ENCODE peak calls at places on chromosomes 13 and 19, in six cellular contexts. D is HCT116, Z is K562, G is SK-N-SH, H is H1, T is GM12878. O is an unnamed sample.

GRCh38 chr13:98324105-98324504 is 147.0 kb upstream of the RNF113B start:
- DNase-seq in D (no peak), Z (no peak), G (no peak), H (no peak), T (no peak), O (no peak)

GRCh38 chr19:28964500-28964899 is 248.5 kb downstream of the UQCRFS1 start:
- DNase-seq in D (no peak), Z (no peak), G (no peak), H (no peak), T (no peak), O (no peak)

GRCh38 chr13:30718661-30719520 is 16.5 kb upstream of the ALOX5AP start:
- DNase-seq in D (peak; percentile 16), Z (no peak), G (no peak), H (no peak), T (no peak), O (no peak)

GRCh38 chr19:47886010-47886559 is at the start of gene SULT2A1:
- DNase-seq in D (no peak), Z (no peak), G (no peak), H (no peak), T (no peak), O (no peak)

GRCh38 chr19:17538684-17539287 is 16.7 kb upstream of the COLGALT1 start:
- DNase-seq in D (no peak), Z (no peak), G (no peak), H (no peak), T (no peak), O (no peak)

GRCh38 chr19:34676697-34677385 is at the start of gene SCGB2B2:
- DNase-seq in D (peak; percentile 80), Z (no peak), G (peak; percentile 82), H (no peak), T (peak; percentile 50), O (peak; percentile 30)

GRCh38 chr19:43407416-43408005 is 7.2 kb upstream of the TEX101 start:
- DNase-seq in D (no peak), Z (no peak), G (no peak), H (no peak), T (no peak), O (no peak)

GRCh38 chr19:940591-941291 is 14.9 kb downstream of the ARID3A start:
- DNase-seq in D (no peak), Z (no peak), G (peak; percentile 93), H (no peak), T (no peak), O (no peak)

GRCh38 chr19:28643284-28643683 is 569.7 kb downstream of the UQCRFS1 start:
- DNase-seq in D (no peak), Z (no peak), G (no peak), H (no peak), T (no peak), O (no peak)

GRCh38 chr19:38701455-38702063 is 42.7 kb downstream of the CAPN12 start:
- DNase-seq in D (no peak), Z (no peak), G (no peak), H (no peak), T (no peak), O (no peak)

GRCh38 chr19:13835791-13836723 is 40.8 kb downstream of the ZSWIM4 start:
- DNase-seq in D (no peak), Z (no peak), G (no peak), H (no peak), T (no peak), O (no peak)

GRCh38 chr19:10009714-10010224 is 535 bp downstream of the COL5A3 start:
- DNase-seq in D (no peak), Z (no peak), G (no peak), H (no peak), T (no peak), O (no peak)

GRCh38 chr13:97256343-97256783 is 34.2 kb downstream of the MBNL2 start:
- DNase-seq in D (peak; percentile 98), Z (peak; percentile 38), G (no peak), H (no peak), T (no peak), O (no peak)

DNA sequence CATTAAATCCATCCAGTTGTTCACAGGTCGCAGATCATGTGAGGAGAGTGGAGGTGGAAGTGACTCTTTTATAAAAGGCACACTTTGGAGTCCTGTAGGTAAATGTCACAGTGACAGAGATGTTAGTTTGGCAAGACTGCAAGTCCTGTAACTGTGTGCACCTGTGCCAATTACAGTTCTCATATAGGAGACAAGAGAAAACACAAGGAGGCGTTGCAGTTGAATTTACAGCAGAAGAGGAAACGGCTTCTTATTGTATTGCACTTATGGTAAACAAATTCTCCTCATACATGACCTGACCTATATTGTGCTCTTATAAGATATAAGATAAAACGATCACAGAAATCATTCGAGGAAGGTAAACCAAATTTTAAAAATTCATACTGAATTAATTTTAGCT is 732.8 kb upstream of the SLC10A2 start:
- DNase-seq in D (no peak), Z (no peak), G (no peak), H (no peak), T (no peak), O (peak; percentile 54)
- TF ChIP-seq JUND in D (no peak), Z (no peak), G (no peak), H (no peak), T (no peak), O (no peak)

GRCh38 chr13:29605860-29606526 is 10.5 kb upstream of the SLC7A1 start:
- DNase-seq in D (no peak), Z (no peak), G (no peak), H (no peak), T (no peak), O (no peak)

GRCh38 chr13:29613101-29613500 is 17.6 kb upstream of the SLC7A1 start:
- DNase-seq in D (no peak), Z (no peak), G (no peak), H (no peak), T (no peak), O (no peak)

DNA sequence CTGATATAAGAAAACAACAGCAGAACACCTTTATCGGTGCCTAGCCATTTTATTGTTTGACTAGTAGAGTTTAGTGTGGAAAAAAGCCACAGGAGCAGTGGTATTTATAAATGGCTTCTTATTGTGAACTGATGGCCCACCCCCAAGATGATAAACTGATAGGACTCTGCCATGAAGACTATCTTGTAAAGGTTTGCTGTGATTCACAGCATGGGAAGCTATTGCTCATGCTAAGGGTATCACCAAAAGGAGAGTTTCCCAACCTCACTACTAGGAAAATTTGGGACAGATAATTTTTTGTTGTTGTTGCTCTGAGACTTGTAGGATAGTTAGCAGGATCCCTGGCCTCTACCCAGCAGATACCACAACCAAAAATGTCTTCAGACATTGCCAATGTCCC is 12.0 kb upstream of the SLC7A1 start:
- DNase-seq in D (no peak), Z (no peak), G (no peak), H (no peak), T (no peak), O (no peak)
- TF ChIP-seq JUND in D (no peak), Z (no peak), G (no peak), H (no peak), T (no peak), O (no peak)

DNA sequence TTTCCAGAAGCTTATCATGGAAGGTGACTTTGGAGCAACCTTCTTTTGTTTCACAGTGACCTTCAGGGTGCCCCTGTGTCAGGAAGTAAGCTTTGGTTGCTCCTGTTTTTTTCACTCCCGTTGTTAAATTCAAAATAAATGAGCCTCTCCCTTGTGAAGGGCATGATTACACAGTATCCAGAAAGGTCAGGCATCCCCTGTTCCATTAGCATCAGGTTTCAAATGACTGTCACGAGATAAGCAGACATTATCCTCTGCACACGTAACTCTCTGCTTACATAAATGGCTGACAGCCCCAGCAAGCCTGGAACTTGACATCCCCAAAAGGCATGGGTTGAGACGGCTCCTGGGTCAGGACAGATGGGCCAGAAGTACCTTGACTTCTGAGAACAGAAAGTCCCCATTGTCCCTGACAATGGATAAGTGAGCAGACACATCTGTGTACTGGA is 52.0 kb downstream of the RAB20 start:
- DNase-seq in D (no peak), Z (peak; percentile 65), G (peak; percentile 56), H (no peak), T (no peak), O (no peak)
- TF ChIP-seq JUND in D (no peak), Z (peak; percentile 12), G (no peak), H (no peak), T (no peak), O (no peak)

DNA sequence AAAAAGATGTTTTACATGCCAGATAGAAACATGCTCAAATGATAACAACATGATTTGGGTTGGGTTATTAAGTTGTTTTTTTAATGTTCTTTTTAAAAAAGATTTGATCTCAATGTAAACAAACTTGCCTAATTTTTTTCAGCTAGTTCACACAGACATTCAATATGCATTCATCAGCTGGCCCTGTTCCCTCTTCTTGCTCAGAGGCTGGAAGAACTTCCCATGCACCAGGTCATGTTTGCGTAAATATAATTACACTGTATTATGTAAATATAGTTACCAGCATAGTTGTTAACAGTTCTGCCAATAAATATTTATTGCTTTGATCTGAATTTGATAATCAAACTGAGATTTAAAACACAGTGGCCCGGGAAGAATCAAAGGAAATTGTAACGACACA is 70.6 kb downstream of the ATP11A start:
- DNase-seq in D (no peak), Z (no peak), G (no peak), H (no peak), T (no peak), O (peak; percentile 31)
- TF ChIP-seq JUND in D (no peak), Z (no peak), G (no peak), H (no peak), T (no peak), O (peak; percentile 19)

DNA sequence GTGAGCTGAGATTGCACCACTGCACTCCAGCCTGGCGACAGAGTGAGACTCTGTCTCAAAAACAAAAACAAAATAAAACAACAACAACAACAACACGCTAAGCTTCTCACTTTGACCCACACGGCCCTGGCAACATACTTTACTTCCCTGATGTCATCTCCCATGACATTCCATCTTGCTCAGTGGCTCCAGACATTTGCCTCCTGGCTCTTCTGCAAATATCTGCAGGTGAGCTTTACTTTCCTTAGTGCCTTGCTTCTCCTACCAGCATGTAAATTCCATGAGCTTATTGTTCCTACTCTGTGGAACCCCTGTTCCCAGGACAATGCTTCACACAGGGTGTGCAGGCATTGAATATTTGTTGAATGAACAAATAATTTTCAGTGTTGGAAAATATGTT is 205.6 kb upstream of the TMTC4 start:
- DNase-seq in D (no peak), Z (no peak), G (no peak), H (no peak), T (no peak), O (peak; percentile 7)
- TF ChIP-seq JUND in D (no peak), Z (no peak), G (no peak), H (no peak), T (no peak), O (no peak)

DNA sequence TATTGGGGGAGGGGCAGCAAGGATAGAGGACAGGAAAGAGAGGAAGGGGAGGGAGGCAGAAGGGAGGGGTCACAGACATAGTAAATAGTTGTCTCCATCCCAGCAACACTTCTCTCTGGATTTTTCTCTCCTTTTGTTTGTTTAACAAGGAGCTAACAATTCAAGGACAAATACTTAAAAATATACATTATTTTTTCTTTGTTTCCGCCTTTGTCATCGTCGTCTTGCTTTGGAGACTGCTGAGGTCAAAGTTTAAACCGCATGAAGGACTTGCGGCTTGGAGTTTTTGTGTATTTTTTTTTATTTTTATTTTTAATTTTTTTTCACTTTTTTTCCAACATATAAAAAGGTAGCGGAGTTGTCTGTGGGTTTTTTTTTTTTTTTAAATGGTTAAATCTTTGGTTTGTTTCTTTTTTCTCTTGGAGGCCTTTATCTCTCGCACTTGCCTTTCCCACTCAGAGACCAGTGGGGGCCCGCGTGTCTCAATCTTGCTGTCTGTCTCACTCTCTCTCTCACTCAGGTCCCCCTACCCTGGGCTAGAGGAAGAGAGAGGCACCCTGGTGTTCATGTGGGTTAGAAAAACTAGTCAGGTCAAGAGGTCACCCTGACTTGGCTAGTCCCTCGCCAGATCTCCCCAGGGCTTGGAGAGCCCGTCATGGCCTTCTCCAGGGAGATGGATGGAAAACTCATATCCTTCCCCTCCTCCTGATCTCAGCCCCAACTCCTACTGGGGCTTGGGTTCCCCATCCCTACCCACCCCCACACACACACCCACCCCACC is 11.0 kb downstream of the ZNF574 start:
- DNase-seq in D (no peak), Z (peak; percentile 65), G (no peak), H (no peak), T (no peak), O (no peak)
- TF ChIP-seq JUND in D (no peak), Z (no peak), G (no peak), H (no peak), T (no peak), O (no peak)